ENCODE peak calls at places on chromosome 5, in ten cellular contexts. F is tibial artery, Q is gastrocnemius medialis, M is neural progenitor cell, X is stomach, A is lung, E is left lung, Z is IMR-90, W is esophagus squamous epithelium, U is dorsolateral prefrontal cortex. O is an unnamed sample. For H3K27me3, the result is how much of the 10 kb centered on the place peaks cover.

GRCh38 chr5:32145378-32145777 is 28.7 kb downstream of the GOLPH3 start:
- DNase-seq in F (no peak), Q (no peak), M (no peak), X (no peak), A (no peak), E (no peak), Z (no peak), W (no peak), U (no peak), O (no peak)

GRCh38 chr5:172686539-172687390 is 45.7 kb downstream of the NEURL1B start:
- DNase-seq in F (no peak), Q (no peak), M (no peak), X (no peak), A (no peak), E (no peak), Z (no peak), W (no peak), U (no peak), O (no peak)

GRCh38 chr5:150513375-150514309 is 5.7 kb downstream of the NDST1 start:
- DNase-seq in F (no peak), Q (no peak), M (no peak), X (no peak), A (no peak), E (no peak), Z (no peak), W (no peak), U (peak), O (no peak)

GRCh38 chr5:114380721-114381120 is 18.9 kb downstream of the KCNN2 start:
- DNase-seq in F (no peak), Q (no peak), M (no peak), X (no peak), A (no peak), E (no peak), Z (no peak), W (no peak), U (no peak), O (no peak)

GRCh38 chr5:140611020-140611521 is 21.9 kb downstream of the CD14 start:
- DNase-seq in F (no peak), Q (no peak), M (no peak), X (no peak), A (no peak), E (no peak), Z (peak), W (no peak), U (no peak), O (no peak)

GRCh38 chr5:103929310-103930003 is 366.9 kb upstream of the NUDT12 start:
- DNase-seq in F (no peak), Q (no peak), M (no peak), X (no peak), A (no peak), E (no peak), Z (no peak), W (no peak), U (no peak), O (no peak)

GRCh38 chr5:151274666-151275065 is 21.7 kb downstream of the GM2A start:
- DNase-seq in F (no peak), Q (no peak), M (no peak), X (no peak), A (no peak), E (no peak), Z (no peak), W (no peak), U (no peak), O (no peak)

GRCh38 chr5:146716636-146717035 is 161.9 kb downstream of the PPP2R2B start:
- DNase-seq in F (no peak), Q (no peak), M (no peak), X (no peak), A (no peak), E (no peak), Z (peak), W (no peak), U (no peak), O (no peak)

GRCh38 chr5:13957032-13957645 is 12.7 kb upstream of the DNAH5 start:
- DNase-seq in F (no peak), Q (no peak), M (peak), X (no peak), A (no peak), E (no peak), Z (peak), W (no peak), U (no peak), O (peak)

GRCh38 chr5:138844812-138845513 is 30.2 kb downstream of the LRRTM2 start:
- DNase-seq in F (no peak), Q (no peak), M (no peak), X (no peak), A (no peak), E (no peak), Z (peak), W (no peak), U (no peak), O (peak)

GRCh38 chr5:178387856-178388190 is 155.2 kb upstream of the PHYKPL start:
- DNase-seq in F (peak), Q (no peak), M (no peak), X (peak), A (no peak), E (no peak), Z (no peak), W (no peak), U (peak), O (no peak)

GRCh38 chr5:57900356-57900944 is 417.8 kb upstream of the ACTBL2 start:
- DNase-seq in F (no peak), Q (no peak), M (no peak), X (no peak), A (no peak), E (no peak), Z (no peak), W (no peak), U (no peak), O (no peak)

GRCh38 chr5:172791291-172791690 is 20.3 kb upstream of the DUSP1 start:
- DNase-seq in F (peak), Q (peak), M (no peak), X (no peak), A (no peak), E (no peak), Z (no peak), W (no peak), U (no peak), O (no peak)

GRCh38 chr5:173823721-173824567 is 64.2 kb upstream of the CPEB4 start:
- DNase-seq in F (peak), Q (no peak), M (peak), X (peak), A (peak), E (no peak), Z (peak), W (no peak), U (no peak), O (peak)

GRCh38 chr5:88727705-88728313 is 155.2 kb downstream of the MEF2C start:
- DNase-seq in F (no peak), Q (no peak), M (peak), X (no peak), A (no peak), E (no peak), Z (peak), W (no peak), U (no peak), O (peak)

GRCh38 chr5:16179936-16180788 is 571 bp upstream of the MARCHF11 start:
- DNase-seq in F (no peak), Q (no peak), M (peak), X (no peak), A (no peak), E (no peak), Z (no peak), W (no peak), U (no peak), O (no peak)

GRCh38 chr5:32714836-32715235 is 3.7 kb downstream of the NPR3 start:
- DNase-seq in F (no peak), Q (no peak), M (no peak), X (no peak), A (no peak), E (no peak), Z (peak), W (no peak), U (no peak), O (no peak)

GRCh38 chr5:154444559-154445421 is 1.0 kb upstream of the SAP30L start:
- DNase-seq in F (peak), Q (no peak), M (peak), X (no peak), A (no peak), E (no peak), Z (no peak), W (no peak), U (no peak), O (no peak)

GRCh38 chr5:168114444-168115017 is 176.9 kb upstream of the WWC1 start:
- DNase-seq in F (no peak), Q (no peak), M (peak), X (peak), A (peak), E (peak), Z (peak), W (no peak), U (peak), O (no peak)

GRCh38 chr5:126864042-126864688 is 87.2 kb downstream of the LMNB1 start:
- DNase-seq in F (no peak), Q (peak), M (no peak), X (no peak), A (no peak), E (no peak), Z (no peak), W (no peak), U (no peak), O (no peak)

GRCh38 chr5:6115866-6116265 is 262.5 kb downstream of the MED10 start:
- DNase-seq in F (no peak), Q (no peak), M (no peak), X (no peak), A (no peak), E (no peak), Z (no peak), W (no peak), U (no peak), O (no peak)

GRCh38 chr5:94667937-94668336 is 49.5 kb downstream of the SLF1 start:
- DNase-seq in F (no peak), Q (no peak), M (no peak), X (no peak), A (no peak), E (no peak), Z (no peak), W (no peak), U (no peak), O (no peak)

GRCh38 chr5:68891718-68892117 is 202.1 kb upstream of the SLC30A5 start:
- DNase-seq in F (no peak), Q (no peak), M (no peak), X (no peak), A (no peak), E (no peak), Z (no peak), W (no peak), U (no peak), O (no peak)

GRCh38 chr5:167049771-167050567 is 1241.5 kb upstream of the WWC1 start:
- DNase-seq in F (no peak), Q (no peak), M (no peak), X (no peak), A (no peak), E (no peak), Z (no peak), W (no peak), U (no peak), O (no peak)

GRCh38 chr5:87121315-87122170 is 146.1 kb upstream of the RASA1 start:
- DNase-seq in F (peak), Q (peak), M (no peak), X (no peak), A (no peak), E (no peak), Z (peak), W (no peak), U (no peak), O (peak)

GRCh38 chr5:177362871-177363507 is 5.3 kb downstream of the RGS14 start:
- DNase-seq in F (no peak), Q (peak), M (peak), X (peak), A (peak), E (peak), Z (no peak), W (no peak), U (no peak), O (no peak)

GRCh38 chr5:96292582-96293247 is 140.3 kb downstream of the PCSK1 start:
- DNase-seq in F (peak), Q (no peak), M (no peak), X (peak), A (no peak), E (no peak), Z (no peak), W (no peak), U (no peak), O (no peak)

GRCh38 chr5:175885813-175886212 is 14.4 kb downstream of the CPLX2 start:
- DNase-seq in F (no peak), Q (no peak), M (no peak), X (peak), A (no peak), E (no peak), Z (no peak), W (no peak), U (no peak), O (no peak)

GRCh38 chr5:42494414-42494813 is 71.2 kb downstream of the GHR start:
- DNase-seq in F (no peak), Q (no peak), M (no peak), X (no peak), A (no peak), E (no peak), Z (peak), W (no peak), U (no peak), O (no peak)

GRCh38 chr5:5146530-5147160 is 6.5 kb downstream of the ADAMTS16 start:
- DNase-seq in F (no peak), Q (no peak), M (no peak), X (no peak), A (no peak), E (no peak), Z (no peak), W (no peak), U (no peak), O (no peak)

GRCh38 chr5:177131711-177132503 is 1.7 kb upstream of the NSD1 start:
- DNase-seq in F (peak), Q (no peak), M (peak), X (peak), A (no peak), E (no peak), Z (no peak), W (no peak), U (no peak), O (no peak)

GRCh38 chr5:114438471-114438870 is 76.6 kb downstream of the KCNN2 start:
- DNase-seq in F (no peak), Q (no peak), M (no peak), X (no peak), A (no peak), E (no peak), Z (no peak), W (no peak), U (no peak), O (no peak)

GRCh38 chr5:109485030-109485429 is 75.3 kb upstream of the PJA2 start:
- DNase-seq in F (peak), Q (peak), M (no peak), X (peak), A (peak), E (peak), Z (no peak), W (no peak), U (peak), O (no peak)

GRCh38 chr5:8458038-8458383 is 589.1 kb downstream of the MTRR start:
- DNase-seq in F (no peak), Q (peak), M (no peak), X (no peak), A (no peak), E (peak), Z (peak), W (no peak), U (no peak), O (no peak)

GRCh38 chr5:32708949-32709348 is 2.2 kb upstream of the NPR3 start:
- DNase-seq in F (no peak), Q (no peak), M (peak), X (no peak), A (no peak), E (no peak), Z (no peak), W (no peak), U (no peak), O (no peak)

GRCh38 chr5:129511291-129511690 is 51.2 kb downstream of the ADAMTS19 start:
- DNase-seq in F (no peak), Q (no peak), M (no peak), X (no peak), A (no peak), E (no peak), Z (no peak), W (no peak), U (no peak), O (no peak)

GRCh38 chr5:157870837-157871834 is 12.2 kb upstream of the CLINT1 start:
- DNase-seq in F (no peak), Q (no peak), M (no peak), X (no peak), A (no peak), E (no peak), Z (peak), W (no peak), U (no peak), O (no peak)

GRCh38 chr5:109953821-109954220 is 264.1 kb downstream of the MAN2A1 start:
- DNase-seq in F (no peak), Q (no peak), M (no peak), X (no peak), A (no peak), E (no peak), Z (no peak), W (no peak), U (no peak), O (no peak)

GRCh38 chr5:83077662-83078261 is 415 bp downstream of the XRCC4 start:
- DNase-seq in F (no peak), Q (no peak), M (peak), X (no peak), A (no peak), E (no peak), Z (peak), W (peak), U (no peak), O (no peak)

GRCh38 chr5:179142434-179143198 is 82.4 kb downstream of the ZNF354C start:
- DNase-seq in F (no peak), Q (no peak), M (no peak), X (no peak), A (no peak), E (no peak), Z (peak), W (no peak), U (no peak), O (peak)

DNA sequence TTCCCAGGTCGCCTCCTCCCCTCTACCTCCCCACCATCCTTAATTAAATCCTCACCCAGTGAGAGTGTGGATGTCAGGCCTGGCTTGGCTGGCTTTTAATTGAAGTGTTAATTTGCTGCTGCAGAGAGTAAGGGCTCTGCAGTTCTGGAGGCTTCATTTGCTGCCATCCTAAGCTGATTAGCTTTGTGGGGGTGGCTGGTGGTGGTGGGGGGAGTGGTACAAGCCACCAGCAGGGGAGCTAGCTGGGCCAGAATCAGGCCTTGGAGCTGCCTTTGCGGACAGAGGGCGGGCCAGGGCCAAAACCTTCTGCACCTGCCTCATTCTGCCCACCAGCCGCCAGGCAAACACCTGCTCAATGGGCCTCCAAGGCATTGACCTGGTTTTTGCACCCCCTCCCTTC is 26.8 kb upstream of the TIFAB start:
- DNase-seq in F (peak), Q (no peak), M (peak), X (no peak), A (no peak), E (no peak), Z (no peak), W (no peak), U (no peak), O (no peak)
- H3K27me3 ChIP-seq in F (under half), Q (under half), M (half or more), X (under half), A (under half), E (half or more), Z (half or more), W (under half), U (under half), O (under half)

GRCh38 chr5:124602925-124603650 is 143.4 kb downstream of the ZNF608 start:
- DNase-seq in F (no peak), Q (no peak), M (no peak), X (no peak), A (no peak), E (no peak), Z (no peak), W (no peak), U (no peak), O (no peak)

GRCh38 chr5:124606116-124606515 is 140.3 kb downstream of the ZNF608 start:
- DNase-seq in F (no peak), Q (no peak), M (no peak), X (no peak), A (no peak), E (no peak), Z (no peak), W (no peak), U (no peak), O (no peak)

GRCh38 chr5:124605516-124605915 is 140.9 kb downstream of the ZNF608 start:
- DNase-seq in F (peak), Q (peak), M (peak), X (no peak), A (no peak), E (no peak), Z (peak), W (no peak), U (no peak), O (no peak)

GRCh38 chr5:124599048-124599973 is 147.1 kb downstream of the ZNF608 start:
- DNase-seq in F (no peak), Q (peak), M (no peak), X (peak), A (peak), E (no peak), Z (peak), W (no peak), U (no peak), O (no peak)

DNA sequence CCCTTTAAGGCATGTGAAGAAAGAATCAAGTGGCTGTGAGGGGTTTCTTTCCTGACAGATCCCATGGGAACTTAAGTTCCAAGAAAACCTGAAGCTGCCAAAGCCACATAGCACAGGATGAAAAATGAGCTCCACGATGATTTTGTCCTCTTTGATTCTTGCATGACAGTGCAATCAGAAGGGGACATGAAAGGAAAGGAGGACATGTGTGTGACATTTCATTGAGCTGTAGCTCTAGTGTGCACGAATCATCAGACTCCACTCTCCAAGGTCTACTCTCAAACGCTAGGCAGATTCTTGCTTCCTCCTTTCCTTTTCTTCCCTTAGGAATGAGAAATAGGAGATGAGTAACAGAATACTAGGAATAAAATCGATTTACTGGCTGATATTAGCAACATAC is 142.0 kb downstream of the ZNF608 start:
- DNase-seq in F (no peak), Q (no peak), M (peak), X (no peak), A (no peak), E (no peak), Z (no peak), W (no peak), U (no peak), O (no peak)
- H3K27ac ChIP-seq in F (no peak), Q (no peak), M (no peak), X (no peak), A (no peak), E (peak), Z (no peak), W (no peak), U (peak), O (no peak)

GRCh38 chr5:81854485-81854884 is 103.6 kb upstream of the SSBP2 start:
- DNase-seq in F (no peak), Q (no peak), M (no peak), X (no peak), A (no peak), E (no peak), Z (no peak), W (no peak), U (no peak), O (no peak)
- TF ChIP-seq CTCF in F (no peak), Q (no peak), M (peak), X (no peak), A (no peak), E (peak), Z (no peak), W (peak), U (peak), O (peak)

GRCh38 chr5:149238540-149238939 is 33.1 kb upstream of the AFAP1L1 start:
- DNase-seq in F (no peak), Q (no peak), M (no peak), X (no peak), A (no peak), E (no peak), Z (no peak), W (no peak), U (no peak), O (no peak)

GRCh38 chr5:149239917-149240316 is 31.7 kb upstream of the AFAP1L1 start:
- DNase-seq in F (no peak), Q (no peak), M (no peak), X (no peak), A (no peak), E (no peak), Z (no peak), W (no peak), U (no peak), O (no peak)

GRCh38 chr5:149242339-149242738 is 29.3 kb upstream of the AFAP1L1 start:
- DNase-seq in F (no peak), Q (no peak), M (no peak), X (no peak), A (no peak), E (no peak), Z (no peak), W (no peak), U (no peak), O (no peak)

GRCh38 chr5:149237662-149238061 is 34.0 kb upstream of the AFAP1L1 start:
- DNase-seq in F (no peak), Q (no peak), M (peak), X (no peak), A (no peak), E (no peak), Z (no peak), W (no peak), U (no peak), O (no peak)

GRCh38 chr5:149240354-149240998 is 31.2 kb upstream of the AFAP1L1 start:
- DNase-seq in F (no peak), Q (no peak), M (no peak), X (peak), A (peak), E (peak), Z (no peak), W (peak), U (no peak), O (no peak)
- H3K27me3 ChIP-seq in F (under half), Q (under half), M (under half), X (under half), A (under half), E (under half), Z (under half), W (under half), U (under half), O (under half)

O was measured in AG04450.